ENCODE peak calls at places on chromosomes 2 and 18, in six cellular contexts. O is mucosa of descending colon; G is Panc1; J is naive thymus-derived CD4-positive, alpha-beta T cell; K is ovary; M is cardiac muscle cell. U is an unnamed sample. For H3K9me3 and H3K4me1, the result is how much of the 10 kb centered on the place peaks cover.

GRCh38 chr18:74175658-74176057 is 27.3 kb downstream of the TIMM21 start:
- DNase-seq in O (no peak), G (no peak), J (no peak), K (no peak), M (no peak), U (no peak)

GRCh38 chr2:32284321-32284720 is 6.6 kb downstream of the YIPF4 start:
- DNase-seq in O (no peak), G (no peak), J (no peak), K (no peak), M (no peak), U (no peak)

GRCh38 chr2:180571559-180571958 is 408.8 kb upstream of the UBE2E3 start:
- DNase-seq in O (no peak), G (no peak), J (no peak), K (no peak), M (no peak), U (no peak)

GRCh38 chr2:241248897-241249296 is 60.4 kb downstream of the ANO7 start:
- DNase-seq in O (no peak), G (no peak), J (no peak), K (no peak), M (no peak), U (no peak)

GRCh38 chr2:57882895-57883515 is 163.6 kb upstream of the VRK2 start:
- DNase-seq in O (no peak), G (peak), J (no peak), K (peak), M (no peak), U (no peak)

GRCh38 chr18:46510386-46510785 is 146.6 kb downstream of the LOXHD1 start:
- DNase-seq in O (no peak), G (no peak), J (no peak), K (no peak), M (no peak), U (no peak)

GRCh38 chr2:46117379-46117778 is 179.8 kb upstream of the EPAS1 start:
- DNase-seq in O (no peak), G (no peak), J (no peak), K (no peak), M (no peak), U (no peak)

GRCh38 chr2:1283020-1283801 is 130.1 kb upstream of the TPO start:
- DNase-seq in O (no peak), G (no peak), J (no peak), K (no peak), M (no peak), U (no peak)

GRCh38 chr2:70984576-70985282 is 6.3 kb downstream of the ANKRD53 start:
- DNase-seq in O (peak), G (no peak), J (peak), K (peak), M (peak), U (no peak)

GRCh38 chr2:178827111-178827510 is 19.9 kb upstream of the TTN start:
- DNase-seq in O (no peak), G (no peak), J (no peak), K (no peak), M (no peak), U (no peak)

GRCh38 chr2:236637691-236638569 is 68.3 kb downstream of the ACKR3 start:
- DNase-seq in O (no peak), G (no peak), J (no peak), K (no peak), M (no peak), U (no peak)

GRCh38 chr18:59012815-59013677 is 126.6 kb upstream of the SEC11C start:
- DNase-seq in O (no peak), G (no peak), J (no peak), K (no peak), M (no peak), U (no peak)

GRCh38 chr2:239983004-239983778 is 42.0 kb downstream of the NDUFA10 start:
- DNase-seq in O (no peak), G (no peak), J (no peak), K (no peak), M (no peak), U (no peak)

GRCh38 chr2:148927010-148927409 is 52.0 kb downstream of the KIF5C start:
- DNase-seq in O (peak), G (no peak), J (peak), K (no peak), M (no peak), U (no peak)

GRCh38 chr2:139359818-139360217 is 579.6 kb upstream of the NXPH2 start:
- DNase-seq in O (no peak), G (no peak), J (no peak), K (no peak), M (no peak), U (no peak)

GRCh38 chr2:121363632-121364420 is 78.8 kb upstream of the TFCP2L1 start:
- DNase-seq in O (no peak), G (peak), J (no peak), K (no peak), M (no peak), U (no peak)

GRCh38 chr2:241977557-241978300 is 108.2 kb downstream of the RTP5 start:
- DNase-seq in O (no peak), G (no peak), J (no peak), K (no peak), M (no peak), U (no peak)

GRCh38 chr2:190090148-190090547 is 27.6 kb upstream of the MSTN start:
- DNase-seq in O (no peak), G (no peak), J (no peak), K (no peak), M (no peak), U (no peak)

GRCh38 chr2:165795011-165795410 is 964 bp upstream of the GALNT3 start:
- DNase-seq in O (no peak), G (no peak), J (no peak), K (no peak), M (no peak), U (no peak)

GRCh38 chr2:33292981-33293586 is 183.4 kb upstream of the RASGRP3 start:
- DNase-seq in O (no peak), G (no peak), J (no peak), K (peak), M (no peak), U (no peak)

GRCh38 chr2:226611944-226612318 is 187.7 kb downstream of the IRS1 start:
- DNase-seq in O (no peak), G (no peak), J (no peak), K (no peak), M (no peak), U (no peak)

GRCh38 chr2:172578054-172578453 is 22.2 kb downstream of the PDK1 start:
- DNase-seq in O (no peak), G (no peak), J (no peak), K (no peak), M (no peak), U (no peak)

GRCh38 chr2:168583064-168583709 is 127.1 kb downstream of the CERS6 start:
- DNase-seq in O (no peak), G (no peak), J (no peak), K (no peak), M (no peak), U (no peak)

GRCh38 chr2:174259981-174260380 is 11.6 kb upstream of the OLA1 start:
- DNase-seq in O (no peak), G (no peak), J (no peak), K (no peak), M (no peak), U (no peak)

GRCh38 chr2:219245148-219245898 is at the start of the genes GLB1L and STK16:
- DNase-seq in O (peak), G (peak), J (peak), K (peak), M (peak), U (peak)

GRCh38 chr2:240397924-240398611 is 37.4 kb upstream of the GPC1 start:
- DNase-seq in O (peak), G (no peak), J (no peak), K (no peak), M (no peak), U (no peak)

GRCh38 chr18:48942554-48943261 is 8.1 kb downstream of the SMAD7 start:
- DNase-seq in O (peak), G (peak), J (no peak), K (no peak), M (peak), U (no peak)

GRCh38 chr2:8594731-8595427 is 87.0 kb upstream of the ID2 start:
- DNase-seq in O (no peak), G (no peak), J (no peak), K (peak), M (no peak), U (no peak)

GRCh38 chr2:172556284-172557033 is 569 bp downstream of the PDK1 start:
- DNase-seq in O (peak), G (no peak), J (peak), K (peak), M (peak), U (peak)

GRCh38 chr18:52499646-52500045 is 159.6 kb downstream of the DCC start:
- DNase-seq in O (no peak), G (no peak), J (no peak), K (no peak), M (no peak), U (no peak)

DNA sequence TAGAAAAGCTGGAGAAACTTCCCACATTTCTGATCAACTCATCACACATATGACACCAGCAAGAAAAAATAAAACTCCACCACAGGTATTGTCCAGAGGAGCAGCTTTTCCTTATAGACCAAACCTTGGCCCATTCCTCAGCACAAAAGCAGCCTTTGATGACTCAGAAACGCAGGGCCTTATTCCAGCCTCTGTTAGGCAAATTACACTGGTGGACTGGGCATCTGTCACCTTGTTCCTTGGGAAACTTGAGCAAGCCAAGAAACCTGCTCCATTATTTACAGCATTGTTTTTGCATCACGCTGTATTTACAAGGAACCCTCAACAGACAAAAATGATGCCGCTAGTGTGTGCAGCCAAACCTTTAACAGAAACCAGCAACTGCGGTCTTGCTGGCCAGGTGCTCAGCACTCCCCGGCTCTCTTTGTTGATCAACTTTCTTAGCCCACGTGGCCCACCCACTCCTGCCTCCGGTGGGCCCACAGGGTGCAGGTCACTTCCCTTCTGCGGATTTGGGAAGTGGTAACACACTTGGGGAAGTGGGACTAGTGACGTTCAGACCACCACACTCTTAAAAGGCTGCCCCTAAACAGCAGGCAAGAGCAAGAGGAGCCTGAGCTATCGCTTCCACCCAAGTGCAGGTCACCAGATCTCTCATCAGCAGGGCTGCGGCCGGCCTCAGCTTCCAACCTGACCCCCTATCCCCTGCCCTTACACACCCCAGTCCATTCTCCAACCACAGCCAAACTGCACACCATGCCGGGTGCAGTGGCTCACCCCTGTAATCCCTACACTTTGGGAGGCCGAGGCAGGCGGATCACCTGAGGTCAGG is 1.5 kb downstream of the AP1S3 start:
- DNase-seq in O (peak), G (no peak), J (no peak), K (no peak), M (no peak), U (peak)
- H3K4me3 ChIP-seq in O (no peak), G (peak), J (no peak), K (no peak), M (no peak), U (peak)

DNA sequence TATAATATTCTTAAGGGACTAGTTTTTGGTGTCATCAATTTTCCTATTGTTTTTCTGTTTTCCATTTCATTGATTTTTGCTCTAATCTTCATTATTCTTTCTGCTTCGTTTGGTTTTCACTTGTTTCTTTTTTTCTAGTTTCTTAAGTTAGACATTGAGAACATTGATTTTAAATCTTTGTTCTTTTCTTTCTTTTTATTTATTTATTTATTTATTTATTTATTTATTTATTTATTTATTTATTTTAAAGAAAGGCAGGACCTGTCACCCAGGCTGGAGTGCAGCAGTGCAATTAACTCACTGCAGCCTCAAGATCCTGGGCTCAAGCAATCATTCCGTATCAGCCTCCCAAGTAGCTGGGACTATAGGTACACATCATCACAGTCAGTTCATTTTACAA is 7.0 kb upstream of the FMNL2 start:
- DNase-seq in O (no peak), G (no peak), J (no peak), K (no peak), M (no peak), U (no peak)
- H3K9me3 ChIP-seq in O (under half), G (under half), J (under half), K (under half), M (under half), U (under half)

GRCh38 chr2:215790548-215791421 is 222.6 kb downstream of the MREG start:
- DNase-seq in O (no peak), G (no peak), J (no peak), K (no peak), M (no peak), U (no peak)
- H3K4me1 ChIP-seq in O (under half), G (under half), J (under half), K (under half), M (under half), U (under half)

DNA sequence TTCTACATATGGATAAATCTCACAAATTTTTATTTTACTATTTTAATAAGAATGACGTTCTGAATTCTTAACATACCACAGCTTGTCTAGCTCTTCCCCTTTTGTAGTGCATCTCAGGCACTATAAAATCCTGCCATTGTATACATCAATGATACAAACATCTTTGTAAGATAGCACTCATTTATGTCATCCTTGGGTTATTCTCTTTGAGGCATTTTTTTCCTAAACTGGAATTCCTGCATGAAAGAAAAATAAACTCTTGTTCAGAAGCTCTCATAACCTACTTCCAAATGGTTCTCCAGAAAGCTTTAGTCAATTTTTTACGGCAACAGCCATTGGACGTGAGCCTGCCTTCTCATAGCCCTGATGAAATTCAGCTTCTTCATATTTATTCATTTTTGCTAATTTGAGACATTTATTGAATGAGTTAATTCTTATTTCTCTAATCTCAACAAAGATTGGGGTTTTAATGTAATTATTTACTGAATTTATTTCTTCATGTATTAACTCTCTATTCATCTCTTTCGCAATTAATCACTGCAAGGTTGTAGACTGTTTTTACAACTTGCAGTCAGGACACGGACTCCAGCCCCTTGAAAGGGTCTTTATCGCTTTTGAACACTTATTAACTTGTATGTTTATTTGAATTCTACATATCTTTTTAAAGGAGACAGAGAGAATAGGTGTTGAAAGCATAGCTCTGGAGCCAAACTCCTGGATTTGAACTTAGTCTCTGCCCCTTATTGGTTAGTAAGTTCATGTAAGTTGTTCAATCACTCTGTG is 57.6 kb upstream of the PARD3B start:
- DNase-seq in O (no peak), G (no peak), J (no peak), K (no peak), M (no peak), U (no peak)
- H3K4me3 ChIP-seq in O (no peak), G (no peak), J (no peak), K (no peak), M (no peak), U (no peak)

GRCh38 chr2:153575171-153575853 is 96.8 kb upstream of the RPRM start:
- DNase-seq in O (no peak), G (no peak), J (no peak), K (no peak), M (no peak), U (no peak)
- H3K9me3 ChIP-seq in O (under half), G (under half), J (under half), K (under half), M (under half), U (under half)

DNA sequence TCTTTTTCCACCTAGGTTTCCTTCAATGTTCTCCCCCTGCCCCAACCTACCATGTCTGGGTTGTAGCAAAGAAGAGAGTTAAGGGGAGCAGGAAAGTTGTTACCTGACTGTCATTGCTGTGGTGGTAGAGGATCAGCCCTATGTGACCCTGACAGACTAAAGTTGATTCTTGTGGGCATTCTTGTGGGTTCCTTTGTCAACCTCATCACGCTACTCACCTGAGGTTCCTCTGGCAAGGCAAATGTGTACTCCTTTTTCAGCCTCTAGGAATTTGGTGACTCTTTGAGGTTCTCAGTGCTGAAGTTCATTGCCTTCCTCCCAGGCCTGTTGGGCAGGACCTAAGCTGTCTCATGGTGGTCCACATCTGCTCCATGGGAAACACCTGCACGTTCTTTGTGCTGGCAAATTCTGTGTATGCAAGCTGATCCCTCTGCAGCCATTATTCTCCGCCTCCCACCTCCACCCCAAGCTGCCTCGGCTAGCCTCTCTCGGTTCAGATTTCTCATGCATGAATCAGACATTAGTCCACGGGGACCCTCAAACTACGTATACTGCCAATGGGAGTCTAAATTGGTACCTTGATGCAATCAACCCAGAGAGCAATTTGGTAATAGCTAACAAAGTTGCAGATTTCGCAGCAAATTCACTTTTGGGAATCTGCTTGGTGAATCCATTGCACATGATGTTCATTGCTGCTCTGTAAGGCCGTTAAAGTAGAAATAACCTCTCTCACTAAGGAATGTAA is 1.5 kb upstream of the GMCL1 start:
- DNase-seq in O (no peak), G (no peak), J (no peak), K (no peak), M (no peak), U (no peak)
- H3K4me1 ChIP-seq in O (under half), G (under half), J (under half), K (under half), M (under half), U (under half)

DNA sequence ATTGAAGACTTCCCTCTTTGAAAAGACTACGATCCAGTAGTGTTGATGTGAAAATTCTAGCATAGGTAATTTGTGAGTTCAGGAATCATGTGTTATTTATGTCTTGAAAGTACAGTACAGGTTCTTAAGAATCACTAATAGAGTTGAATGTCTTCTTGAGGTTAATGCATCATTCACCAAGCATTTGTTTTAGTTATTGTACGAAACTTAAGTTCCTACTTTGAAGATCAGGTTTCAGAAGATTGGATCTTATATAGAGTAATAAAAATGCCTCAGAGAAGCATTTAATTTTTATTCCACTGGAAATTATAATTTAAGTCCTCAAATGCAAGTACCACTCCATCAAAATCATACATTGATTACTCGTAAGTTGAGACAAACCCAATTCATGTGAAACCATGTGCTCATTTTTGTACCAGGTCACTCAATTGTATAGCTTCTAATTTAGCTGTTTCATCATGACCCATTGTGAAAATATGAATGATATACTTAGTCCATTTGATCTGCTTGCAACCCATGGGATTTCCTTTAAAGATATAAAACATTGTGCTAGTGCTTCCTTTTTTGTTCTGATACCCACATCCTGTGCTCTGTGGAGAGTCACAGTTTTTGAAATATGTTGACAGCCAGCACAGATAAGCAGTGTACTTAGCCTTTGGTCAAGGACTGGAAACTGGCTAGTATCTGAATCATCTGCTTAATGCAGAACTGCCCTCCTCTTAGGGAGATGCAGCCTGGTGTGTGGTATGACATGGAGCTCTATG is 22.5 kb upstream of the RAB27B start:
- DNase-seq in O (no peak), G (no peak), J (no peak), K (no peak), M (peak), U (no peak)
- H3K4me3 ChIP-seq in O (no peak), G (no peak), J (no peak), K (no peak), M (no peak), U (no peak)

GRCh38 chr18:79896746-79897145 is 54.7 kb downstream of the SLC66A2 start:
- DNase-seq in O (no peak), G (no peak), J (no peak), K (no peak), M (no peak), U (no peak)
- H3K9me3 ChIP-seq in O (half or more), G (under half), J (under half), K (under half), M (under half), U (under half)

GRCh38 chr2:86562485-86562890 is 755 bp downstream of the CHMP3 start:
- DNase-seq in O (no peak), G (no peak), J (no peak), K (no peak), M (no peak), U (no peak)
- H3K4me1 ChIP-seq in O (under half), G (under half), J (under half), K (under half), M (under half), U (under half)

U was measured in HAP-1.